ENCODE peak calls at places on chromosomes 1 and 21, in six cellular contexts. W, M, R, A, D and U are unnamed samples.

GRCh38 chr1:58189453-58189852 is 357.1 kb downstream of the OMA1 start:
- DNase-seq in W (no peak), M (no peak), R (no peak), A (no peak), D (no peak), U (no peak)

GRCh38 chr21:44585892-44586291 is 5.5 kb upstream of the KRTAP10-5 start:
- DNase-seq in W (no peak), M (no peak), R (no peak), A (no peak), D (no peak), U (no peak)

GRCh38 chr1:184002071-184002470 is 35.5 kb downstream of the COLGALT2 start:
- DNase-seq in W (peak; percentile 81), M (peak; percentile 84), R (no peak), A (no peak), D (peak; percentile 52), U (peak; percentile 93)

GRCh38 chr1:116466810-116467557 is 93.9 kb downstream of the ATP1A1 start:
- DNase-seq in W (no peak), M (no peak), R (no peak), A (no peak), D (no peak), U (no peak)

GRCh38 chr1:85284202-85284601 is 7.8 kb upstream of the BCL10 start:
- DNase-seq in W (no peak), M (no peak), R (no peak), A (no peak), D (no peak), U (no peak)

GRCh38 chr1:201900476-201900875 is 11.8 kb downstream of the SHISA4 start:
- DNase-seq in W (no peak), M (no peak), R (no peak), A (no peak), D (no peak), U (no peak)

GRCh38 chr1:67559222-67559700 is 125.7 kb upstream of the GADD45A start:
- DNase-seq in W (peak; percentile 62), M (peak; percentile 59), R (peak; percentile 68), A (no peak), D (peak; percentile 50), U (no peak)

GRCh38 chr1:65431111-65431705 is 10.7 kb downstream of the LEPR start:
- DNase-seq in W (peak; percentile 65), M (peak; percentile 82), R (no peak), A (no peak), D (no peak), U (peak; percentile 24)

GRCh38 chr1:210787800-210788199 is 346.1 kb downstream of the KCNH1 start:
- DNase-seq in W (no peak), M (no peak), R (no peak), A (no peak), D (no peak), U (no peak)